ENCODE peak calls at places on chromosome X, in six cellular contexts. Q, L, O, F, H and M are unnamed samples.

GRCh38 chrX:111444881-111445280 is 32.9 kb upstream of the DCX start:
- DNase-seq in Q (no peak), L (no peak), O (no peak), F (no peak), H (no peak), M (no peak)

GRCh38 chrX:11665144-11666040 is at the start of gene ARHGAP6:
- DNase-seq in Q (peak), L (peak), O (no peak), F (no peak), H (no peak), M (no peak)

GRCh38 chrX:70476934-70477733 is 32.5 kb downstream of the DLG3 start:
- DNase-seq in Q (peak), L (peak), O (no peak), F (no peak), H (no peak), M (no peak)

GRCh38 chrX:138710866-138711331 is 618 bp downstream of the FGF13 start:
- DNase-seq in Q (no peak), L (no peak), O (no peak), F (no peak), H (no peak), M (no peak)

GRCh38 chrX:41334866-41335589 is 1.1 kb downstream of the DDX3X start:
- DNase-seq in Q (peak), L (peak), O (peak), F (no peak), H (no peak), M (peak)

GRCh38 chrX:39017716-39018115 is 216.5 kb downstream of the MID1IP1 start:
- DNase-seq in Q (no peak), L (no peak), O (no peak), F (no peak), H (no peak), M (no peak)

GRCh38 chrX:17706676-17707075 is 30.6 kb upstream of the SCML1 start:
- DNase-seq in Q (peak), L (no peak), O (no peak), F (no peak), H (peak), M (no peak)

GRCh38 chrX:153875391-153876111 is 10.4 kb downstream of the L1CAM start:
- DNase-seq in Q (peak), L (peak), O (peak), F (peak), H (no peak), M (peak)

GRCh38 chrX:1614927-1615326 is at the start of gene ASMT:
- DNase-seq in Q (no peak), L (no peak), O (no peak), F (no peak), H (no peak), M (no peak)

GRCh38 chrX:77937291-77937690 is 26.8 kb downstream of the ATP7A start:
- DNase-seq in Q (peak), L (no peak), O (no peak), F (no peak), H (no peak), M (no peak)

GRCh38 chrX:5681159-5681558 is 547.5 kb downstream of the NLGN4X start:
- DNase-seq in Q (no peak), L (no peak), O (no peak), F (no peak), H (no peak), M (no peak)

GRCh38 chrX:48461830-48462229 is 8.2 kb downstream of the SLC38A5 start:
- DNase-seq in Q (no peak), L (no peak), O (no peak), F (no peak), H (no peak), M (no peak)

GRCh38 chrX:20061869-20062254 is 54.8 kb downstream of the MAP7D2 start:
- DNase-seq in Q (peak), L (no peak), O (no peak), F (no peak), H (no peak), M (no peak)

GRCh38 chrX:104482757-104483156 is 83.2 kb upstream of the IL1RAPL2 start:
- DNase-seq in Q (no peak), L (no peak), O (no peak), F (no peak), H (no peak), M (no peak)

GRCh38 chrX:133985164-133986007 is at the start of gene GPC3:
- DNase-seq in Q (peak), L (peak), O (peak), F (peak), H (no peak), M (peak)

GRCh38 chrX:8201896-8202331 is 30.8 kb upstream of the VCX2 start:
- DNase-seq in Q (peak), L (no peak), O (no peak), F (no peak), H (no peak), M (no peak)

GRCh38 chrX:100449696-100450606 is 39.9 kb upstream of the PCDH19 start:
- DNase-seq in Q (peak), L (peak), O (no peak), F (no peak), H (no peak), M (no peak)

GRCh38 chrX:46676399-46677351 is 82.2 kb downstream of the SLC9A7 start:
- DNase-seq in Q (no peak), L (no peak), O (no peak), F (no peak), H (no peak), M (no peak)

GRCh38 chrX:50812995-50813842 is 775 bp downstream of the SHROOM4 start:
- DNase-seq in Q (peak), L (peak), O (no peak), F (no peak), H (no peak), M (no peak)

GRCh38 chrX:142052238-142052637 is 148.5 kb downstream of the MAGEC1 start:
- DNase-seq in Q (no peak), L (no peak), O (no peak), F (no peak), H (no peak), M (no peak)

GRCh38 chrX:25442501-25442900 is 426.7 kb upstream of the ARX start:
- DNase-seq in Q (no peak), L (no peak), O (no peak), F (no peak), H (no peak), M (no peak)